ENCODE peak calls at places on chromosomes 7 and 10, in seven cellular contexts. D is neuronal stem cell, H is mesendoderm, R is H1, Q is IMR-90, Z is mesenchymal stem cell, T is trophoblast cell. V is an unnamed sample.

GRCh38 chr10:114151486-114151885 is 22.5 kb downstream of the CCDC186 start:
- DNase-seq in T (peak), Q (peak), Z (peak), D (no peak), H (no peak), R (no peak), V (no peak)

GRCh38 chr7:93442478-93443224 is 131.9 kb downstream of the CALCR start:
- DNase-seq in Z (peak), T (peak), R (peak), H (peak), D (peak), Q (peak), V (peak)

GRCh38 chr10:90865400-90865799 is 6.4 kb upstream of the RPP30 start:
- DNase-seq in Q (peak), R (no peak), T (no peak), H (no peak), D (no peak), Z (no peak), V (no peak)

GRCh38 chr7:145732521-145732920 is 384.1 kb upstream of the CNTNAP2 start:
- DNase-seq in Q (no peak), Z (no peak), H (peak), D (no peak), R (no peak), T (no peak), V (no peak)

GRCh38 chr7:26293569-26294308 is 2.1 kb downstream of the SNX10 start:
- DNase-seq in R (no peak), D (no peak), Z (no peak), H (no peak), Q (no peak), T (peak), V (no peak)

GRCh38 chr7:30475580-30475979 is 3.0 kb downstream of the NOD1 start:
- DNase-seq in Q (no peak), D (no peak), T (no peak), Z (no peak), R (peak), H (no peak), V (no peak)

GRCh38 chr7:142873281-142873784 is 12.2 kb downstream of the TRPV6 start:
- DNase-seq in H (peak), Q (no peak), T (peak), D (no peak), Z (no peak), R (peak), V (peak)

GRCh38 chr7:77331938-77332695 is 84.0 kb downstream of the GSAP start:
- DNase-seq in T (peak), Z (peak), D (peak), Q (peak), R (no peak), H (peak), V (peak)

GRCh38 chr7:85622059-85622458 is 435.2 kb upstream of the SEMA3D start:
- DNase-seq in R (no peak), Q (no peak), T (no peak), H (no peak), D (no peak), Z (no peak), V (no peak)

GRCh38 chr7:39697481-39697880 is 74.1 kb downstream of the RALA start:
- DNase-seq in Z (no peak), R (no peak), T (no peak), D (no peak), Q (no peak), H (no peak), V (no peak)

GRCh38 chr10:28535846-28536245 is 2.9 kb downstream of the WAC start:
- DNase-seq in T (no peak), Z (no peak), H (no peak), Q (no peak), D (no peak), R (no peak), V (no peak)

GRCh38 chr7:137867289-137867688 is 20.5 kb upstream of the DGKI start:
- DNase-seq in Q (no peak), T (no peak), R (no peak), Z (no peak), H (no peak), D (no peak), V (no peak)

GRCh38 chr10:63703740-63704345 is 182.6 kb downstream of the REEP3 start:
- DNase-seq in D (no peak), Z (no peak), Q (no peak), R (no peak), H (no peak), T (no peak), V (no peak)

GRCh38 chr10:119269737-119270136 is 62.4 kb downstream of the GRK5 start:
- DNase-seq in R (no peak), Z (no peak), Q (no peak), H (no peak), D (no peak), T (no peak), V (no peak)

GRCh38 chr7:23292623-23293022 is 6.5 kb upstream of the MALSU1 start:
- DNase-seq in T (no peak), R (no peak), H (no peak), Z (no peak), D (no peak), Q (no peak), V (no peak)

GRCh38 chr10:21702633-21703111 is 168.6 kb downstream of the MLLT10 start:
- DNase-seq in Q (no peak), R (no peak), D (no peak), H (no peak), Z (no peak), T (no peak), V (no peak)

GRCh38 chr10:93059975-93060886 is at the start of gene CYP26C1:
- DNase-seq in D (no peak), R (no peak), T (no peak), Q (no peak), H (no peak), Z (no peak), V (peak)

GRCh38 chr7:149621776-149622175 is 124.2 kb upstream of the ZNF746 start:
- DNase-seq in Q (no peak), T (no peak), D (no peak), H (no peak), Z (no peak), R (no peak), V (no peak)

GRCh38 chr10:93438796-93439253 is 43.3 kb downstream of the MYOF start:
- DNase-seq in H (peak), R (no peak), Z (no peak), Q (no peak), T (peak), D (no peak), V (peak)

GRCh38 chr7:122273117-122273516 is 31.4 kb downstream of the FEZF1 start:
- DNase-seq in Q (no peak), D (no peak), T (no peak), H (no peak), R (no peak), Z (no peak), V (no peak)

GRCh38 chr7:137851361-137851945 is 4.7 kb upstream of the DGKI start:
- DNase-seq in Z (no peak), R (no peak), Q (peak), T (peak), D (no peak), H (no peak), V (no peak)

GRCh38 chr7:97090761-97091353 is 26.6 kb upstream of the SDHAF3 start:
- DNase-seq in Z (no peak), T (no peak), D (no peak), R (no peak), H (peak), Q (no peak), V (no peak)
- H3K23ac ChIP-seq in Z (no peak), T (no peak), D (no peak), R (no peak), H (peak), Q (no peak), V (no peak)

GRCh38 chr10:111522141-111522540 is 445.3 kb downstream of the ADRA2A start:
- DNase-seq in Z (no peak), Q (no peak), R (no peak), T (no peak), H (no peak), D (no peak), V (no peak)

GRCh38 chr10:111515706-111516105 is 438.9 kb downstream of the ADRA2A start:
- DNase-seq in D (no peak), R (no peak), H (no peak), Q (no peak), T (no peak), Z (no peak), V (no peak)

GRCh38 chr10:111511751-111512150 is 434.9 kb downstream of the ADRA2A start:
- DNase-seq in D (peak), R (no peak), H (peak), Z (no peak), Q (no peak), T (no peak), V (no peak)

GRCh38 chr10:111515264-111515663 is 438.4 kb downstream of the ADRA2A start:
- DNase-seq in R (no peak), Z (no peak), Q (no peak), T (no peak), D (no peak), H (no peak), V (no peak)

DNA sequence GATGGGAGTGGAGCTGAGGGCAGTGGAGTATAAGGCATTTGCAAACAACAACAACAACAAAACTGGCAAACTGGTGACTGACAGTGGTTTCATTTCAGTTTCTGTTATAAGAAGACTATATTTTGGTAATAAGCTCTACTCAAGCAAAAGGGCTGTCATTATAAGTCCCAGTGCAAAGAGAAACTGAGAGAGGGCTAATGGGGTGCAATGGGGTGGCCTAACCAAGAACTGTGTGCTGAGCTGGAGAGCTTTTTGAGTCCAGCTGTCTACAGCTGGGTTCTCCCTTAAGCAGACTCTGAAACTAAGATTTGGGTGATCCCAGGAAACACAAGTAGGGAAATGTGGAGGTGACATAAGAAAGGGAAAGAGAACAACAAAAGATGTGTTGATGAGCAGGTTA is 439.3 kb downstream of the ADRA2A start:
- DNase-seq in Q (no peak), D (no peak), Z (no peak), H (no peak), R (no peak), T (no peak), V (no peak)
- H3K23ac ChIP-seq in Q (no peak), D (no peak), Z (no peak), H (no peak), R (no peak), T (no peak), V (no peak)

DNA sequence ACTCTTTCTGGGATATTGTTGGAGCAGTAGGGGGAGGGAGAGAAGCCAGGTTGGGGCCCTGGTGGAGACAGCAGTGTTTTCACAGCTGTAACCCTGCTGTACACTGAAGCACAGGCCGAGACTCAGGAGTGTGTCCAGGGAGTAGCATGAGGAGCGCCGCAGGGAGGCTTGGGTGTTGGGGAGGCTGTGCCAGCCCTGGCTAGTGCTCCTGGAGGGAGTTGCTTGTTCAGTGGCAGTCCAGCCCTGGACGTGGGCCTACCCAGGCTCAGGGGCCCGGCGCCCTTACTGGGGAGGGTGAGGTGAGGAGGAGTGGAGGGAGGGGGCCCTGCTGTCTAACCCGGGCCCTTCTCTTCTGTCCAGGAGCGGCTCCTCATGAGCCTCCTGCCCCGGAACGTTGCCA is 35.9 kb downstream of the ADCY1 start:
- DNase-seq in H (no peak), T (no peak), D (no peak), Q (no peak), R (no peak), Z (no peak), V (no peak)
- H3K23ac ChIP-seq in H (no peak), T (no peak), D (no peak), Q (no peak), R (no peak), Z (no peak), V (no peak)

DNA sequence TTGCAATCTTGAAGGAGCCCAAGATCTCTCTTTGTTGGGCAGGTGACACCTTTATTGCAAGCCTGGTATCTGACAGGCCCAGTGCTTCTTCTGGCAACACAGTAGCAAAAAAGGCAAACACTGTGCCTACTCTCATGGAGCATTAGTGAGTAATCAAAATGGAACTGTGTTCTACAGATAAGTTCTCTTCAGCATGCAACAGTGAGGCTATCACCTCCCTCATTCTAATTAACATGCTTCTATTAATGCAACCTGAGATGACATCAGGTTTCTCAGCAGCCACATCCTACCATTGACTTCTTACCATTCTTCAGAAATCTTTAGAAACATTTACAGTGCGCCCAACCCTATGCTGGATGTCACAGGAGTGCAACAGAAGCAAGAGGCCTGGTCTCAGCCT is 77.9 kb upstream of the KCNMA1 start:
- DNase-seq in H (no peak), R (no peak), T (peak), D (no peak), Z (no peak), Q (no peak), V (no peak)
- H3K23ac ChIP-seq in H (no peak), R (no peak), T (no peak), D (no peak), Z (no peak), Q (no peak), V (no peak)

GRCh38 chr10:126781817-126782216 is 111.3 kb upstream of the C10orf90 start:
- DNase-seq in D (no peak), Q (no peak), Z (no peak), R (no peak), T (peak), H (no peak), V (no peak)
- H3K23ac ChIP-seq in D (no peak), Q (no peak), Z (no peak), R (no peak), T (no peak), H (no peak), V (no peak)

GRCh38 chr10:25405871-25406270 is 231.1 kb downstream of the GPR158 start:
- DNase-seq in Q (no peak), T (peak), Z (no peak), R (no peak), H (no peak), D (no peak), V (no peak)
- H3K23ac ChIP-seq in Q (no peak), T (no peak), Z (no peak), R (no peak), H (no peak), D (no peak), V (no peak)

GRCh38 chr7:48173983-48174382 is 2.7 kb downstream of the ABCA13 start:
- DNase-seq in T (no peak), R (no peak), H (no peak), D (no peak), Q (peak), Z (no peak), V (no peak)

GRCh38 chr7:48179631-48180030 is 8.4 kb downstream of the ABCA13 start:
- DNase-seq in R (no peak), D (no peak), Z (no peak), H (no peak), Q (no peak), T (no peak), V (no peak)

GRCh38 chr7:48176356-48176893 is 5.2 kb downstream of the ABCA13 start:
- DNase-seq in R (no peak), T (peak), D (no peak), Z (no peak), H (no peak), Q (no peak), V (no peak)

GRCh38 chr7:48175019-48175418 is 3.8 kb downstream of the ABCA13 start:
- DNase-seq in Q (no peak), Z (no peak), H (no peak), R (no peak), T (no peak), D (no peak), V (no peak)

DNA sequence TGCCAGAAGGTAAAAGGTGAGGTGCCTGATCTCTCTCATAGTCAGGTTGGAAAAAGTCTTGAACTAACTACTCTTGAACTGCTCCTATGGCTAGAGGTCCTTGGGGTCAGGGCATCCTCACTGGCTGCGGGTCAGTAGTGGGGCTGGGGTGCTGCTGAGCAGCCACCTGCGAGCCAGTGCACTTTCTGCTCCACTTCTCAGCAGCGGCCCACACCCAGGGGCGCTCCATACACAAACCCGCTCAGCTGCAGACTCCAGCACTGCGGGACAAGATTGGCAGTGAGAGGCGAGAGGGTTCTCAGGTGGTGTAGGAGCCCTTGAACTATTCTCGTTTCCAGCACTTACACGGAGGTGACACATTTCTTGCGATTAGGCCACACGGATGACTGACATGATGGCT is 6.0 kb downstream of the ABCA13 start:
- DNase-seq in H (no peak), R (no peak), Z (no peak), T (no peak), Q (no peak), D (no peak), V (no peak)
- H3K23ac ChIP-seq in H (no peak), R (no peak), Z (no peak), T (no peak), Q (no peak), D (no peak), V (no peak)